ENCODE peak calls at places on chromosome 11, in six cellular contexts. One of them, this sample, is unnamed.
A peak's percentile ranks its signal among the peaks of the same experiment; 100 is the strongest.

GRCh38 chr11:2816941-2817421 is 68.6 kb downstream of the CDKN1C start:
- DNase-seq in trophoblast cell: peak; percentile 22
- DNase-seq in IMR-90: peak; percentile 81
- DNase-seq in H1: no peak
- DNase-seq in neuronal stem cell: no peak
- DNase-seq in H9: no peak
- DNase-seq in this sample: peak; percentile 59

GRCh38 chr11:60925685-60926267 is 1.5 kb downstream of the TMEM132A start:
- DNase-seq in IMR-90: peak; percentile 89
- DNase-seq in trophoblast cell: no peak
- DNase-seq in H1: no peak
- DNase-seq in neuronal stem cell: no peak
- DNase-seq in H9: no peak
- DNase-seq in this sample: peak; percentile 85

GRCh38 chr11:57456960-57457642 is 3.2 kb upstream of the RTN4RL2 start:
- DNase-seq in neuronal stem cell: peak; percentile 87
- DNase-seq in IMR-90: peak; percentile 77
- DNase-seq in trophoblast cell: peak; percentile 94
- DNase-seq in H1: peak; percentile 97
- DNase-seq in H9: peak; percentile 90
- DNase-seq in this sample: peak; percentile 84

GRCh38 chr11:120239713-120240640 is at the start of gene POU2F3:
- DNase-seq in neuronal stem cell: no peak
- DNase-seq in H1: peak; percentile 79
- DNase-seq in H9: peak; percentile 65
- DNase-seq in trophoblast cell: no peak
- DNase-seq in IMR-90: no peak
- DNase-seq in this sample: no peak

GRCh38 chr11:13717331-13717730 is 48.9 kb downstream of the FAR1 start:
- DNase-seq in neuronal stem cell: no peak
- DNase-seq in trophoblast cell: peak; percentile 3
- DNase-seq in H1: no peak
- DNase-seq in H9: no peak
- DNase-seq in IMR-90: peak; percentile 73
- DNase-seq in this sample: peak; percentile 84

GRCh38 chr11:128610765-128611617 is 23.6 kb upstream of the ETS1 start:
- DNase-seq in H9: no peak
- DNase-seq in trophoblast cell: no peak
- DNase-seq in IMR-90: no peak
- DNase-seq in H1: no peak
- DNase-seq in neuronal stem cell: no peak
- DNase-seq in this sample: no peak

GRCh38 chr11:28697920-28698827 is 590.0 kb downstream of the METTL15 start:
- DNase-seq in IMR-90: peak; percentile 61
- DNase-seq in trophoblast cell: peak; percentile 8
- DNase-seq in H1: peak; percentile 91
- DNase-seq in H9: peak; percentile 64
- DNase-seq in neuronal stem cell: peak; percentile 81
- DNase-seq in this sample: peak; percentile 46

GRCh38 chr11:96056581-96056980 is 132.7 kb upstream of the MTMR2 start:
- DNase-seq in H1: no peak
- DNase-seq in neuronal stem cell: no peak
- DNase-seq in trophoblast cell: no peak
- DNase-seq in IMR-90: no peak
- DNase-seq in H9: no peak
- DNase-seq in this sample: no peak

GRCh38 chr11:17563248-17563647 is 16.2 kb downstream of the OTOG start:
- DNase-seq in trophoblast cell: no peak
- DNase-seq in H1: no peak
- DNase-seq in IMR-90: no peak
- DNase-seq in neuronal stem cell: no peak
- DNase-seq in H9: peak; percentile 56
- DNase-seq in this sample: no peak

GRCh38 chr11:134503596-134503995 is 91.6 kb upstream of the B3GAT1 start:
- DNase-seq in trophoblast cell: no peak
- DNase-seq in neuronal stem cell: no peak
- DNase-seq in H9: no peak
- DNase-seq in H1: no peak
- DNase-seq in IMR-90: no peak
- DNase-seq in this sample: no peak

GRCh38 chr11:590997-591396 is 14.7 kb downstream of the PHRF1 start:
- DNase-seq in neuronal stem cell: no peak
- DNase-seq in H1: no peak
- DNase-seq in H9: no peak
- DNase-seq in IMR-90: no peak
- DNase-seq in trophoblast cell: no peak
- DNase-seq in this sample: no peak

GRCh38 chr11:27524155-27524554 is 17.6 kb upstream of the LIN7C start:
- DNase-seq in neuronal stem cell: no peak
- DNase-seq in H9: peak; percentile 73
- DNase-seq in IMR-90: peak; percentile 66
- DNase-seq in trophoblast cell: peak; percentile 66
- DNase-seq in H1: peak; percentile 48
- DNase-seq in this sample: peak; percentile 30

GRCh38 chr11:63614136-63614664 is at the start of gene PLAAT3:
- DNase-seq in H9: peak; percentile 86
- DNase-seq in trophoblast cell: peak; percentile 96
- DNase-seq in H1: peak; percentile 89
- DNase-seq in IMR-90: no peak
- DNase-seq in neuronal stem cell: peak; percentile 31
- DNase-seq in this sample: peak; percentile 38

GRCh38 chr11:131095501-131096185 is 179.4 kb upstream of the SNX19 start:
- DNase-seq in H9: no peak
- DNase-seq in IMR-90: no peak
- DNase-seq in H1: no peak
- DNase-seq in trophoblast cell: no peak
- DNase-seq in neuronal stem cell: no peak
- DNase-seq in this sample: no peak

GRCh38 chr11:23856654-23857053 is 640.2 kb upstream of the LUZP2 start:
- DNase-seq in H1: no peak
- DNase-seq in trophoblast cell: no peak
- DNase-seq in IMR-90: peak; percentile 67
- DNase-seq in H9: no peak
- DNase-seq in neuronal stem cell: no peak
- DNase-seq in this sample: peak; percentile 86

GRCh38 chr11:6586434-6587359 is 16.7 kb downstream of the RRP8 start:
- DNase-seq in trophoblast cell: no peak
- DNase-seq in IMR-90: no peak
- DNase-seq in H1: peak; percentile 43
- DNase-seq in H9: peak; percentile 77
- DNase-seq in neuronal stem cell: no peak
- DNase-seq in this sample: peak; percentile 22

GRCh38 chr11:17532814-17533213 is 11.4 kb downstream of the USH1C start:
- DNase-seq in trophoblast cell: no peak
- DNase-seq in H9: no peak
- DNase-seq in neuronal stem cell: no peak
- DNase-seq in H1: no peak
- DNase-seq in IMR-90: no peak
- DNase-seq in this sample: no peak

GRCh38 chr11:123217897-123218296 is 22.8 kb upstream of the CLMP start:
- DNase-seq in H1: no peak
- DNase-seq in H9: no peak
- DNase-seq in neuronal stem cell: no peak
- DNase-seq in trophoblast cell: no peak
- DNase-seq in IMR-90: no peak
- DNase-seq in this sample: no peak

GRCh38 chr11:12524865-12525264 is 147.5 kb downstream of the PARVA start:
- DNase-seq in IMR-90: no peak
- DNase-seq in trophoblast cell: no peak
- DNase-seq in neuronal stem cell: no peak
- DNase-seq in H9: no peak
- DNase-seq in H1: no peak
- DNase-seq in this sample: no peak

GRCh38 chr11:117458275-117459120 is 130.8 kb downstream of the CEP164 start:
- DNase-seq in neuronal stem cell: no peak
- DNase-seq in H9: no peak
- DNase-seq in H1: no peak
- DNase-seq in IMR-90: no peak
- DNase-seq in trophoblast cell: no peak
- DNase-seq in this sample: no peak

GRCh38 chr11:110199184-110199981 is 97.0 kb downstream of the RDX start:
- DNase-seq in neuronal stem cell: no peak
- DNase-seq in trophoblast cell: no peak
- DNase-seq in IMR-90: peak; percentile 51
- DNase-seq in H9: no peak
- DNase-seq in H1: peak; percentile 37
- DNase-seq in this sample: peak; percentile 56

GRCh38 chr11:122101625-122102291 is 14.3 kb downstream of the BLID start:
- DNase-seq in trophoblast cell: no peak
- DNase-seq in H9: peak; percentile 85
- DNase-seq in neuronal stem cell: peak; percentile 65
- DNase-seq in H1: peak; percentile 63
- DNase-seq in IMR-90: peak; percentile 85
- DNase-seq in this sample: peak; percentile 89

GRCh38 chr11:10674991-10675440 is 18.5 kb downstream of the IRAG1 start:
- DNase-seq in IMR-90: no peak
- DNase-seq in neuronal stem cell: no peak
- DNase-seq in H9: no peak
- DNase-seq in trophoblast cell: no peak
- DNase-seq in H1: no peak
- DNase-seq in this sample: no peak

GRCh38 chr11:95082576-95083001 is 7.1 kb upstream of the ENDOD1 start:
- DNase-seq in neuronal stem cell: no peak
- DNase-seq in H1: no peak
- DNase-seq in trophoblast cell: no peak
- DNase-seq in H9: no peak
- DNase-seq in IMR-90: no peak
- DNase-seq in this sample: no peak

GRCh38 chr11:77636738-77637344 is 753 bp downstream of the CLNS1A start:
- DNase-seq in trophoblast cell: no peak
- DNase-seq in H1: no peak
- DNase-seq in neuronal stem cell: no peak
- DNase-seq in H9: no peak
- DNase-seq in IMR-90: no peak
- DNase-seq in this sample: peak; percentile 17

GRCh38 chr11:70712471-70712870 is 314.1 kb downstream of the CTTN start:
- DNase-seq in IMR-90: no peak
- DNase-seq in trophoblast cell: no peak
- DNase-seq in neuronal stem cell: no peak
- DNase-seq in H9: peak; percentile 50
- DNase-seq in H1: no peak
- DNase-seq in this sample: no peak

GRCh38 chr11:70711095-70711910 is 313.0 kb downstream of the CTTN start:
- DNase-seq in trophoblast cell: no peak
- DNase-seq in H1: no peak
- DNase-seq in neuronal stem cell: no peak
- DNase-seq in IMR-90: no peak
- DNase-seq in H9: peak; percentile 28
- DNase-seq in this sample: no peak

GRCh38 chr11:70711911-70712185 is 313.5 kb downstream of the CTTN start:
- DNase-seq in neuronal stem cell: no peak
- DNase-seq in trophoblast cell: no peak
- DNase-seq in H1: no peak
- DNase-seq in H9: peak; percentile 21
- DNase-seq in IMR-90: no peak
- DNase-seq in this sample: no peak

GRCh38 chr11:70709596-70709995 is 311.3 kb downstream of the CTTN start:
- DNase-seq in H9: no peak
- DNase-seq in IMR-90: no peak
- DNase-seq in trophoblast cell: no peak
- DNase-seq in H1: no peak
- DNase-seq in neuronal stem cell: no peak
- DNase-seq in this sample: no peak

DNA sequence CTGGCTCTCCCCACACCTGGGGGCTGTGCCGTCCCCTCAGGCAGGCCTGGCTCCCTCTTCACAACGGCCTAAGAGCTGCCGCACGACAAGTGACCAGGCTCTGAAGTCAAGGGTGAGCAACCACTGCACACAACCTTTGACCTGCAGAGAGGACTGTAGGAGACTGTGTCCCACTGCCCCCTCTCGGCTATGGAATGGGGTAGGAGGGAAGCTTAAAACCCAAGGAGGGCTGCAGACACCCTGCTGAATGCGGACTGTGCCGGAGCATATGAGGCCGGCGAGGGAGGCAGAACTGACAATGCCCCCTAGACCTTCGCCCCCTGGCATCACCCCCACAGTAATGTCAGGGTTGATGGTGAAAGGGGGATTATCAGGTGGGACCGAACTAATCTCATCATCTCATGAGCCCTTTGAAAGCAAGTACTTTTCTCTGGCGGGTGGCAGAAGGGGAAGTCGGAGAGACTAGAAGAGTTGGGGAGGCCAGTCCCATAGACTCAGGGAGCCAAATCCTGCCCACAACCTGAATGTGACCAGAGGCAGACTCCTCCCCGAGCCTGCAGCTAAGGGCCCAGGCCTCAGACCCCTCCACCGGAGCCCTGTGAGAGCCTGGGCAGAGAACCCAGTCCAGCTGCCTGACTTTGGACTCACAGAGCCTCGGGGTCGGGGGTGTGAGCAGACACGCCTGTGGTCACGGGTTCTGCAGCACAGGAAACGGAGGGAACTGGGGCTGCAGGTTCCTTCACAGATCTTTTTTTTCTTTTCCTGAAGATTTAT is 312.1 kb downstream of the CTTN start:
- DNase-seq in IMR-90: no peak
- DNase-seq in H9: no peak
- DNase-seq in neuronal stem cell: no peak
- DNase-seq in trophoblast cell: no peak
- DNase-seq in H1: no peak
- DNase-seq in this sample: no peak
- H4K91ac ChIP-seq in IMR-90: no peak overlapping the region
- H4K91ac ChIP-seq in H9: no peak overlapping the region
- H4K91ac ChIP-seq in neuronal stem cell: no peak overlapping the region
- H4K91ac ChIP-seq in trophoblast cell: no peak overlapping the region
- H4K91ac ChIP-seq in H1: no peak overlapping the region
- H4K91ac ChIP-seq in this sample: no peak overlapping the region

GRCh38 chr11:65894034-65894591 is 3.6 kb downstream of the CCDC85B start:
- DNase-seq in H1: no peak
- DNase-seq in IMR-90: no peak
- DNase-seq in H9: no peak
- DNase-seq in neuronal stem cell: no peak
- DNase-seq in trophoblast cell: no peak
- DNase-seq in this sample: no peak
- H3K4me1 ChIP-seq in H1: no peaks in the 10 kb centered on the region
- H3K4me1 ChIP-seq in IMR-90: peaks cover 40% of the 10 kb centered on the region
- H3K4me1 ChIP-seq in H9: peaks cover 7% of the 10 kb centered on the region
- H3K4me1 ChIP-seq in neuronal stem cell: peaks cover 16% of the 10 kb centered on the region
- H3K4me1 ChIP-seq in trophoblast cell: peaks cover 7% of the 10 kb centered on the region
- H3K4me1 ChIP-seq in this sample: peaks cover 49% of the 10 kb centered on the region

GRCh38 chr11:113546757-113547507 is 71.7 kb upstream of the DRD2 start:
- DNase-seq in trophoblast cell: no peak
- DNase-seq in H9: no peak
- DNase-seq in IMR-90: peak; percentile 61
- DNase-seq in neuronal stem cell: no peak
- DNase-seq in H1: no peak
- DNase-seq in this sample: peak; percentile 79
- H4K91ac ChIP-seq in trophoblast cell: no peak overlapping the region
- H4K91ac ChIP-seq in H9: no peak overlapping the region
- H4K91ac ChIP-seq in IMR-90: peak overlapping the region; percentile 66
- H4K91ac ChIP-seq in neuronal stem cell: no peak overlapping the region
- H4K91ac ChIP-seq in H1: no peak overlapping the region
- H4K91ac ChIP-seq in this sample: no peak overlapping the region

DNA sequence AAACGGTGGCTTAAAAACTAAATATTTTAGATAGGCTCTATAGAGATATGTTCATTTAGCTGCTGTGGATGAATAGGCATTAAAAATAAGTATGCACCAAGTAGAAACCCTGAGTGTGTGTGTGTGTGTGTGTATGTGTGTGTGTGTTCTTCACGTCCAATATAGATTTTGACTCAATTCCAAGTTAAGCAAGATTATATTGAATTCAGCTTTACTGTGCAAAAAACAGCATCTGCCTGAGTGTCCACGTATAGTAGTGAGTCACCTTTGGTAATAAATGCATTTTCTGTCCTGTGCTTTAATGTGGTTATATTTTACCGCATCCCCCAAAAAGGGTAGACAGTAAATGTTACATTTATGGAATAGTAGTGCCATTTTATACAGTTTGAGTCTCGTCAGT is 71.2 kb downstream of the PDHX start:
- DNase-seq in H9: no peak
- DNase-seq in IMR-90: peak; percentile 62
- DNase-seq in H1: no peak
- DNase-seq in trophoblast cell: no peak
- DNase-seq in neuronal stem cell: no peak
- DNase-seq in this sample: peak; percentile 47
- H3K4me1 ChIP-seq in H9: no peaks in the 10 kb centered on the region
- H3K4me1 ChIP-seq in IMR-90: peaks cover 10% of the 10 kb centered on the region
- H3K4me1 ChIP-seq in H1: no peaks in the 10 kb centered on the region
- H3K4me1 ChIP-seq in trophoblast cell: no peaks in the 10 kb centered on the region
- H3K4me1 ChIP-seq in neuronal stem cell: no peaks in the 10 kb centered on the region
- H3K4me1 ChIP-seq in this sample: peaks cover 2% of the 10 kb centered on the region